ENCODE peak calls at places on chromosomes 7 and 10, in four cellular contexts. One of them, this sample, is unnamed.

GRCh38 chr10:64846706-64847105 is 1325.5 kb downstream of the REEP3 start:
- DNase-seq in prostate gland: no peak
- DNase-seq in GM23338: no peak
- DNase-seq in K562: no peak
- DNase-seq in this sample: no peak

GRCh38 chr10:35827783-35828182 is 185.7 kb upstream of the FZD8 start:
- DNase-seq in GM23338: no peak
- DNase-seq in prostate gland: no peak
- DNase-seq in K562: no peak
- DNase-seq in this sample: no peak

GRCh38 chr10:89224697-89225443 is 17.8 kb upstream of the CH25H start:
- DNase-seq in prostate gland: peak
- DNase-seq in GM23338: no peak
- DNase-seq in K562: peak
- DNase-seq in this sample: peak

GRCh38 chr7:19988860-19989259 is 215.4 kb upstream of the TMEM196 start:
- DNase-seq in prostate gland: no peak
- DNase-seq in K562: no peak
- DNase-seq in GM23338: no peak
- DNase-seq in this sample: no peak

GRCh38 chr7:155560196-155560595 is 13.8 kb upstream of the CNPY1 start:
- DNase-seq in K562: no peak
- DNase-seq in prostate gland: no peak
- DNase-seq in GM23338: no peak
- DNase-seq in this sample: no peak

GRCh38 chr7:141563956-141564623 is 12.9 kb downstream of the AGK start:
- DNase-seq in K562: peak
- DNase-seq in GM23338: peak
- DNase-seq in prostate gland: no peak
- DNase-seq in this sample: no peak

GRCh38 chr10:101995451-101996063 is 60.4 kb downstream of the ARMH3 start:
- DNase-seq in prostate gland: no peak
- DNase-seq in GM23338: no peak
- DNase-seq in K562: no peak
- DNase-seq in this sample: no peak

GRCh38 chr7:96169439-96169838 is 152.5 kb downstream of the SLC25A13 start:
- DNase-seq in prostate gland: no peak
- DNase-seq in K562: no peak
- DNase-seq in GM23338: no peak
- DNase-seq in this sample: no peak

GRCh38 chr7:28128608-28129007 is 52.0 kb downstream of the JAZF1 start:
- DNase-seq in prostate gland: no peak
- DNase-seq in GM23338: no peak
- DNase-seq in K562: no peak
- DNase-seq in this sample: no peak

GRCh38 chr10:65496541-65496940 is 1429.3 kb upstream of the LRRTM3 start:
- DNase-seq in prostate gland: no peak
- DNase-seq in K562: no peak
- DNase-seq in GM23338: no peak
- DNase-seq in this sample: no peak

GRCh38 chr7:87152897-87153641 is 816 bp downstream of the DMTF1 start:
- DNase-seq in K562: peak
- DNase-seq in prostate gland: peak
- DNase-seq in GM23338: peak
- DNase-seq in this sample: peak

GRCh38 chr10:131644864-131645658 is 255.7 kb upstream of the PPP2R2D start:
- DNase-seq in prostate gland: no peak
- DNase-seq in GM23338: no peak
- DNase-seq in K562: no peak
- DNase-seq in this sample: no peak

GRCh38 chr10:6843477-6843876 is 263.4 kb upstream of the PRKCQ start:
- DNase-seq in K562: peak
- DNase-seq in prostate gland: no peak
- DNase-seq in GM23338: no peak
- DNase-seq in this sample: peak

GRCh38 chr10:67306588-67307205 is 380.9 kb downstream of the LRRTM3 start:
- DNase-seq in prostate gland: no peak
- DNase-seq in K562: peak
- DNase-seq in GM23338: peak
- DNase-seq in this sample: no peak

GRCh38 chr7:154985230-154985629 is 17.7 kb downstream of the PAXIP1 start:
- DNase-seq in prostate gland: no peak
- DNase-seq in K562: no peak
- DNase-seq in GM23338: no peak
- DNase-seq in this sample: no peak

GRCh38 chr10:99733366-99733765 is 1.3 kb downstream of the CUTC start:
- DNase-seq in GM23338: no peak
- DNase-seq in prostate gland: no peak
- DNase-seq in K562: peak
- DNase-seq in this sample: no peak

GRCh38 chr7:3884543-3884942 is 583.5 kb downstream of the SDK1 start:
- DNase-seq in K562: no peak
- DNase-seq in prostate gland: no peak
- DNase-seq in GM23338: no peak
- DNase-seq in this sample: no peak

GRCh38 chr10:72720814-72721665 is 29.1 kb downstream of the MCU start:
- DNase-seq in prostate gland: no peak
- DNase-seq in K562: no peak
- DNase-seq in GM23338: no peak
- DNase-seq in this sample: no peak

GRCh38 chr7:119935418-119936025 is 337.5 kb upstream of the KCND2 start:
- DNase-seq in GM23338: peak
- DNase-seq in prostate gland: no peak
- DNase-seq in K562: peak
- DNase-seq in this sample: no peak

GRCh38 chr7:70894799-70895198 is 237.1 kb upstream of the GALNT17 start:
- DNase-seq in K562: no peak
- DNase-seq in GM23338: peak
- DNase-seq in prostate gland: no peak
- DNase-seq in this sample: no peak

GRCh38 chr10:108323274-108323798 is 1158.8 kb upstream of the SORCS1 start:
- DNase-seq in prostate gland: no peak
- DNase-seq in K562: no peak
- DNase-seq in GM23338: no peak
- DNase-seq in this sample: no peak

GRCh38 chr7:99791021-99791420 is 7.0 kb upstream of the CYP3A4 start:
- DNase-seq in K562: no peak
- DNase-seq in prostate gland: no peak
- DNase-seq in GM23338: no peak
- DNase-seq in this sample: no peak

GRCh38 chr7:155392726-155393570 is 65.0 kb upstream of the EN2 start:
- DNase-seq in prostate gland: no peak
- DNase-seq in K562: no peak
- DNase-seq in GM23338: no peak
- DNase-seq in this sample: no peak

GRCh38 chr10:88392222-88392621 is 190.9 kb downstream of the RNLS start:
- DNase-seq in K562: no peak
- DNase-seq in GM23338: no peak
- DNase-seq in prostate gland: no peak
- DNase-seq in this sample: no peak

GRCh38 chr7:83751217-83751616 is 102.3 kb upstream of the SEMA3E start:
- DNase-seq in K562: no peak
- DNase-seq in prostate gland: no peak
- DNase-seq in GM23338: no peak
- DNase-seq in this sample: no peak

GRCh38 chr10:88954458-88955083 is 2.0 kb upstream of the ACTA2 start:
- DNase-seq in GM23338: no peak
- DNase-seq in prostate gland: no peak
- DNase-seq in K562: no peak
- DNase-seq in this sample: no peak

DNA sequence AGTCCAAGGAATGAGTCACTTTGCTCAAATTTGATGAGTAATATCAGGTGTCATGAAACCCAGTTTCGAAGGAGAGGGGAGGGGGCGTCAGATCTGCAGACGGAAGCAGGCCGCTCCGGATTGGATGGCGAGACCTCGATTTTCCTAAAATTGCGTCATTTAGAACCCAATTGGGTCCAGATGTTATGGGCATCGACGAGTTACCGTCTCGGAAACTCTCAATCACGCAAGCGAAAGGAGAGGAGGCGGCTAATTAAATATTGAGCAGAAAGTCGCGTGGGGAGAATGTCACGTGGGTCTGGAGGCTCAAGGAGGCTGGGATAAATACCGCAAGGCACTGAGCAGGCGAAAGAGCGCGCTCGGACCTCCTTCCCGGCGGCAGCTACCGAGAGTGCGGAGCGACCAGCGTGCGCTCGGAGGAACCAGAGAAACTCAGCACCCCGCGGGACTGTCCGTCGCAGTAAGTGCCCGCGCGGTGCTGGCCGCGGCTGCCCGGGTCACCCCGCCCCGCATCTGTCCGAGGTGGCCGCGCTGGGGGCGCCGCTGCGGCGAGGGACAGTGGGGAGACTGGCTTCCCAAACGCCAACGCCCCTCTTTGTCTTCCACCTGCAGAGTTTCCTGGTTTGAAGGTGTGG is at the start of gene TAC1:
- DNase-seq in prostate gland: no peak
- DNase-seq in GM23338: peak
- DNase-seq in K562: no peak
- DNase-seq in this sample: peak
- TF ChIP-seq POLR2AphosphoS5 in prostate gland: no peak
- TF ChIP-seq POLR2AphosphoS5 in GM23338: peak
- TF ChIP-seq POLR2AphosphoS5 in K562: no peak
- TF ChIP-seq POLR2AphosphoS5 in this sample: no peak

GRCh38 chr10:122113161-122113944 is 124.4 kb downstream of the TACC2 start:
- DNase-seq in GM23338: peak
- DNase-seq in prostate gland: peak
- DNase-seq in K562: no peak
- DNase-seq in this sample: peak

GRCh38 chr10:122112021-122112616 is 123.2 kb downstream of the TACC2 start:
- DNase-seq in prostate gland: no peak
- DNase-seq in GM23338: no peak
- DNase-seq in K562: no peak
- DNase-seq in this sample: no peak

GRCh38 chr10:122115874-122116273 is 126.9 kb downstream of the TACC2 start:
- DNase-seq in K562: no peak
- DNase-seq in GM23338: no peak
- DNase-seq in prostate gland: no peak
- DNase-seq in this sample: no peak

GRCh38 chr10:122114156-122114747 is 125.3 kb downstream of the TACC2 start:
- DNase-seq in K562: no peak
- DNase-seq in prostate gland: no peak
- DNase-seq in GM23338: no peak
- DNase-seq in this sample: no peak

GRCh38 chr10:122112625-122113160 is 123.7 kb downstream of the TACC2 start:
- DNase-seq in prostate gland: peak
- DNase-seq in K562: peak
- DNase-seq in GM23338: peak
- DNase-seq in this sample: peak
- TF ChIP-seq POLR2AphosphoS5 in prostate gland: peak
- TF ChIP-seq POLR2AphosphoS5 in K562: no peak
- TF ChIP-seq POLR2AphosphoS5 in GM23338: peak
- TF ChIP-seq POLR2AphosphoS5 in this sample: peak

GRCh38 chr7:38178004-38178694 is at the start of gene STARD3NL:
- DNase-seq in prostate gland: peak
- DNase-seq in GM23338: peak
- DNase-seq in K562: peak
- DNase-seq in this sample: peak
- TF ChIP-seq POLR2AphosphoS5 in prostate gland: peak
- TF ChIP-seq POLR2AphosphoS5 in GM23338: peak
- TF ChIP-seq POLR2AphosphoS5 in K562: peak
- TF ChIP-seq POLR2AphosphoS5 in this sample: peak

DNA sequence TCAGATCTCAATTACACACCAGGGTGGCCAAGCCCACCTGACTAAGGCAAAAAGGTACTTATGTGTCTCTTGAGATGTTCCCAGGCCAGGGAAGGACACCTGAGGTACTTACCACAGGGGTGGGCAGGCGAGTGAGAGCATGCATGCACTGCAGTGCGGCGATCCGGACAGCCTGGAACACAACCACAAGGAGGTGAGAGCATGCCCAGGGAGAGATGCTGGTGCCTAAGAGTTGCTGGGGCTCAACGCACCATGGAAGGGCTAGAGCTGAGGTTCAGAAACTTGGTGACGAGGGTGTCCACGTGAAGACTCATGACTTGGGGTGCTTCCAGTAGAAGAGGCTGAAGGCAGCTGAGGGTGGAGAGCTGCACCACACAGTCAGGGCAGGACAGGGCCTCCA is 13.1 kb downstream of the ZDHHC16 start:
- DNase-seq in prostate gland: no peak
- DNase-seq in K562: no peak
- DNase-seq in GM23338: no peak
- DNase-seq in this sample: no peak
- TF ChIP-seq POLR2AphosphoS5 in prostate gland: no peak
- TF ChIP-seq POLR2AphosphoS5 in K562: no peak
- TF ChIP-seq POLR2AphosphoS5 in GM23338: peak
- TF ChIP-seq POLR2AphosphoS5 in this sample: no peak

GRCh38 chr10:60093317-60093716 is 187.0 kb upstream of the CCDC6 start:
- DNase-seq in prostate gland: no peak
- DNase-seq in K562: no peak
- DNase-seq in GM23338: no peak
- DNase-seq in this sample: no peak
- TF ChIP-seq POLR2AphosphoS5 in prostate gland: no peak
- TF ChIP-seq POLR2AphosphoS5 in K562: no peak
- TF ChIP-seq POLR2AphosphoS5 in GM23338: no peak
- TF ChIP-seq POLR2AphosphoS5 in this sample: no peak

GRCh38 chr10:3853547-3853989 is 68.6 kb upstream of the KLF6 start:
- DNase-seq in GM23338: no peak
- DNase-seq in K562: no peak
- DNase-seq in prostate gland: peak
- DNase-seq in this sample: no peak
- TF ChIP-seq POLR2AphosphoS5 in GM23338: no peak
- TF ChIP-seq POLR2AphosphoS5 in K562: no peak
- TF ChIP-seq POLR2AphosphoS5 in prostate gland: peak
- TF ChIP-seq POLR2AphosphoS5 in this sample: peak

GRCh38 chr10:69394020-69394419 is 22.7 kb downstream of the TACR2 start:
- DNase-seq in K562: no peak
- DNase-seq in prostate gland: no peak
- DNase-seq in GM23338: no peak
- DNase-seq in this sample: no peak

GRCh38 chr10:69388488-69388887 is 28.2 kb downstream of the TACR2 start:
- DNase-seq in prostate gland: no peak
- DNase-seq in GM23338: no peak
- DNase-seq in K562: no peak
- DNase-seq in this sample: no peak

GRCh38 chr10:69391158-69391557 is 25.6 kb downstream of the TACR2 start:
- DNase-seq in prostate gland: no peak
- DNase-seq in K562: no peak
- DNase-seq in GM23338: no peak
- DNase-seq in this sample: no peak

GRCh38 chr10:69389827-69390490 is 26.8 kb downstream of the TACR2 start:
- DNase-seq in prostate gland: peak
- DNase-seq in GM23338: peak
- DNase-seq in K562: peak
- DNase-seq in this sample: no peak

GRCh38 chr10:69392481-69393000 is 24.2 kb downstream of the TACR2 start:
- DNase-seq in GM23338: peak
- DNase-seq in prostate gland: peak
- DNase-seq in K562: peak
- DNase-seq in this sample: no peak
- TF ChIP-seq POLR2AphosphoS5 in GM23338: peak
- TF ChIP-seq POLR2AphosphoS5 in prostate gland: peak
- TF ChIP-seq POLR2AphosphoS5 in K562: peak
- TF ChIP-seq POLR2AphosphoS5 in this sample: peak